ENCODE peak calls at places on chromosome 1, in six cellular contexts. I is left ventricle myocardium inferior; J is CD8-positive, alpha-beta memory T cell; E is right lobe of liver; O is lower lobe of right lung; K is heart right ventricle. N is an unnamed sample.

GRCh38 chr1:223708001-223708359 is 4.4 kb upstream of the CAPN2 start:
- DNase-seq in I (no peak), J (no peak), E (peak), O (no peak), K (no peak), N (no peak)

GRCh38 chr1:91699339-91699970 is 186.5 kb downstream of the TGFBR3 start:
- DNase-seq in I (peak), J (no peak), E (no peak), O (no peak), K (no peak), N (peak)

GRCh38 chr1:73065585-73065984 is 783.2 kb upstream of the NEGR1 start:
- DNase-seq in I (no peak), J (no peak), E (no peak), O (no peak), K (no peak), N (no peak)

GRCh38 chr1:88327391-88328267 is 356.4 kb upstream of the PKN2 start:
- DNase-seq in I (no peak), J (no peak), E (no peak), O (no peak), K (no peak), N (no peak)

GRCh38 chr1:42379794-42380616 is 587 bp upstream of the RIMKLA start:
- DNase-seq in I (peak), J (no peak), E (peak), O (peak), K (no peak), N (peak)

GRCh38 chr1:201346987-201347386 is 30.5 kb downstream of the TNNT2 start:
- DNase-seq in I (no peak), J (no peak), E (no peak), O (no peak), K (no peak), N (no peak)

GRCh38 chr1:210344706-210345105 is 16.0 kb downstream of the HHAT start:
- DNase-seq in I (no peak), J (no peak), E (no peak), O (no peak), K (no peak), N (no peak)

GRCh38 chr1:23178931-23179330 is 10.3 kb upstream of the LUZP1 start:
- DNase-seq in I (no peak), J (no peak), E (no peak), O (no peak), K (no peak), N (no peak)

GRCh38 chr1:48536477-48536876 is 64.5 kb upstream of the SPATA6 start:
- DNase-seq in I (no peak), J (no peak), E (no peak), O (no peak), K (no peak), N (no peak)

GRCh38 chr1:3289502-3289901 is 165.0 kb upstream of the ARHGEF16 start:
- DNase-seq in I (no peak), J (no peak), E (no peak), O (no peak), K (no peak), N (no peak)
- H3K27ac ChIP-seq in I (no peak), J (no peak), E (no peak), O (no peak), K (no peak), N (no peak)

GRCh38 chr1:71045463-71046028 is 2.1 kb downstream of the PTGER3 start:
- DNase-seq in I (no peak), J (no peak), E (no peak), O (no peak), K (no peak), N (peak)
- H3K4me3 ChIP-seq in I (no peak), J (no peak), E (no peak), O (peak), K (no peak), N (peak)

GRCh38 chr1:40664167-40664537 is 1.3 kb downstream of the RIMS3 start:
- DNase-seq in I (no peak), J (no peak), E (no peak), O (no peak), K (no peak), N (no peak)

GRCh38 chr1:40662864-40663263 is 2.6 kb downstream of the RIMS3 start:
- DNase-seq in I (no peak), J (no peak), E (no peak), O (no peak), K (no peak), N (no peak)

GRCh38 chr1:40664791-40665190 is 691 bp downstream of the RIMS3 start:
- DNase-seq in I (no peak), J (no peak), E (no peak), O (no peak), K (no peak), N (no peak)

GRCh38 chr1:40663324-40664166 is 1.9 kb downstream of the RIMS3 start:
- DNase-seq in I (no peak), J (no peak), E (no peak), O (no peak), K (no peak), N (no peak)

DNA sequence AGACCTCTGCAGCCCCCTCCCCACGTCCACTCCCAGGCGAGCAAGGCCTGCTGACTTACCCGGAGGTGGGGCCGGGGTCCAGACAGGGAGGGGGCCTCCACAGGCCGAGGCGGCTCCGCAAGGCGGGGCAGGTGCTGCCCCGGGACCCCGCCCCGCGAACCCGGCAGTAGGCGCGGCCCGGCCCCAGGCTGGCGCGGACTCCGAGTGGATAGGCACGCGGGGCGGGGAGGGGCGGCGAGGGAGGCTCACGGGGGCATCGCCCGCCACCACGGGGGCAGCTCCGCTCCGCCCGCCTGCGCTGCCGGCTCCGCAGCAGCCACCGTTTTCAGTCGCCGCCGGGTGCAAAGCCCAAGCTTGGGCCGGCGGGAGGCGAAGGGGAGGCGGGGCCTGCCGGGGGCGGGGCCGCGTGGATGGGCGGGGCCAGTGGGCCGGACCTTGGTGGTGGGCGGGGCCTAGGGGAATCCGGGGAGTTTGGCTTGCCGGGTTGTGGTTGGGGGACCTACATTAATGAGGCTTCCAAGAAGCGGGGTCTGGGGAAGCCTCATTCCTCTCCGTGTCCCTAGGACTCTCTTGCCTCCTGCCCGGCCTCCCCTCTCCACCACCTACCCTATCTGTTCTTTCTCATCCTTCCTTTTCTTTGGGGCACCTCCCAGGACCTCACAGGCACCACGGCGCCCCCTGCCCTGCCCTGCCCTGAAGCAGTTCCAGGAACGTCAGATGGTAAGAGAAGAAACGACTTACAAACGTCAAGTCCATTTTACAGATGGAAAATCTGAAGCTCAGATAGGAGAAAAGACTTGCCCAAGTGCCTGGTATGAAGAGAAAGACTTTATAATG is at the start of gene RIMS3:
- DNase-seq in I (peak), J (peak), E (peak), O (peak), K (peak), N (peak)
- H3K27ac ChIP-seq in I (no peak), J (peak), E (no peak), O (no peak), K (peak), N (no peak)

DNA sequence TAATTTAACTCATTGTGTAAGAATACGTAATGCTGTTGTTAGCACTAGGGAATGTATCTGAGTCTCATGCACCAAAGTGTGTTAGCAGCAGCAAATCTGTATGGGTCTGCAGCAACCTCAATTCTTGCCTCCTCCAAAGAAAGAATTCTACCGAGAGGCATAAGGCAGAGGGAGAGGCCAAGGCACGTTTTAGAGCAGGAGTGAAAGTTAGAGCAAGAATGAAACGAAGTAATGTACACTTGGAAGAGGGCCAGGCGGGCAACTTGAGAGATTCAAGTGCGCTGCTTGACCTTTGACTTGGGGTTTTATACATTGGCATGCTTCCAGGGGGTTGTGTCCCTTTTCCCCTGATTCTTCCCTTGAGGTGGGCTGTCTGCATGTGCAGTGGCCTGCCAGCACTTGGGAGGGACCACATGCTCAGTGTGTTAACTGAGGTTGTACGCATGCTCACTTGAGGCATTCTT is 2.5 kb upstream of the CNN3 start:
- DNase-seq in I (no peak), J (no peak), E (no peak), O (no peak), K (no peak), N (no peak)
- H3K4me3 ChIP-seq in I (peak), J (no peak), E (peak), O (peak), K (peak), N (no peak)

GRCh38 chr1:190154744-190155143 is 322.9 kb downstream of the BRINP3 start:
- DNase-seq in I (no peak), J (no peak), E (no peak), O (no peak), K (no peak), N (no peak)

DNA sequence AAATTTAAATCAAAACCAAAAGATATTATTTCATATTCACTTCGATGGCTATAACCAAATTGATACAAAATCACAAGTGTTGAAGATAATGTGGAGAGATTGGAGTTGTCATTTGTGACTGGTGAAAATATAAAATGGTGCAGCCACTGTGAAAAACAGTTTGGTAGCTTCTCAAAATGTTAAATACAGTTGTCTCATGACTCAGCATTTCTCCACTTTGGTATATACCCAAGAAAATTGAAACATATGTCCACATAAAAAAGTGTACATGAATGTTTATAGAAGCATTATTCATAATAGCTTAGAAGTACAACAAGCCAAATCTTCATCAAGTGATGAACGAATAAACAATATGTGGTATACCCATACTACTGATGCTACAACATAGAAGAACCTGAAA is 318.5 kb downstream of the BRINP3 start:
- DNase-seq in I (no peak), J (no peak), E (no peak), O (no peak), K (no peak), N (no peak)
- H3K27ac ChIP-seq in I (no peak), J (no peak), E (no peak), O (no peak), K (no peak), N (no peak)